ENCODE peak calls at places on chromosomes 13 and 19, in seven cellular contexts. One of them, this sample, is unnamed.

GRCh38 chr13:41751277-41751676 is 209.6 kb downstream of the VWA8 start:
- DNase-seq in B cell: no peak
- DNase-seq in AG20443: peak; percentile 68
- DNase-seq in GF-D8: no peak
- DNase-seq in NCI-H2029 treated with DMSO at 0.1 percent for 48 hours: no peak
- DNase-seq in GM18507: no peak
- DNase-seq in stimulated activated CD4-positive, alpha-beta T cell treated with anti-CD3 and anti-CD28 coated beads, Interleukin-12 subunit alpha, Interleukin-12 subunit beta, amount 100 ng/mL, for 24 hours: no peak
- DNase-seq in this sample: no peak

GRCh38 chr19:4524808-4525562 is 6.7 kb upstream of the PLIN4 start:
- DNase-seq in GF-D8: no peak
- DNase-seq in AG20443: peak; percentile 72
- DNase-seq in GM18507: peak; percentile 36
- DNase-seq in B cell: peak; percentile 59
- DNase-seq in stimulated activated CD4-positive, alpha-beta T cell treated with anti-CD3 and anti-CD28 coated beads, Interleukin-12 subunit alpha, Interleukin-12 subunit beta, amount 100 ng/mL, for 24 hours: peak; percentile 41
- DNase-seq in NCI-H2029 treated with DMSO at 0.1 percent for 48 hours: no peak
- DNase-seq in this sample: peak; percentile 11

GRCh38 chr13:111658150-111659100 is 338.0 kb downstream of the TEX29 start:
- DNase-seq in GF-D8: peak; percentile 13
- DNase-seq in B cell: no peak
- DNase-seq in AG20443: no peak
- DNase-seq in stimulated activated CD4-positive, alpha-beta T cell treated with anti-CD3 and anti-CD28 coated beads, Interleukin-12 subunit alpha, Interleukin-12 subunit beta, amount 100 ng/mL, for 24 hours: no peak
- DNase-seq in GM18507: no peak
- DNase-seq in NCI-H2029 treated with DMSO at 0.1 percent for 48 hours: peak; percentile 81
- DNase-seq in this sample: no peak

GRCh38 chr19:36528921-36529518 is 949 bp upstream of the ZNF260 start:
- DNase-seq in GF-D8: no peak
- DNase-seq in GM18507: no peak
- DNase-seq in NCI-H2029 treated with DMSO at 0.1 percent for 48 hours: no peak
- DNase-seq in AG20443: peak; percentile 22
- DNase-seq in B cell: peak; percentile 39
- DNase-seq in stimulated activated CD4-positive, alpha-beta T cell treated with anti-CD3 and anti-CD28 coated beads, Interleukin-12 subunit alpha, Interleukin-12 subunit beta, amount 100 ng/mL, for 24 hours: peak; percentile 0
- DNase-seq in this sample: no peak

GRCh38 chr13:44971656-44972595 is 17.3 kb downstream of the NUFIP1 start:
- DNase-seq in NCI-H2029 treated with DMSO at 0.1 percent for 48 hours: no peak
- DNase-seq in AG20443: no peak
- DNase-seq in stimulated activated CD4-positive, alpha-beta T cell treated with anti-CD3 and anti-CD28 coated beads, Interleukin-12 subunit alpha, Interleukin-12 subunit beta, amount 100 ng/mL, for 24 hours: no peak
- DNase-seq in GF-D8: no peak
- DNase-seq in B cell: no peak
- DNase-seq in GM18507: no peak
- DNase-seq in this sample: no peak

GRCh38 chr13:85093808-85094207 is 705.4 kb downstream of the SLITRK6 start:
- DNase-seq in B cell: no peak
- DNase-seq in stimulated activated CD4-positive, alpha-beta T cell treated with anti-CD3 and anti-CD28 coated beads, Interleukin-12 subunit alpha, Interleukin-12 subunit beta, amount 100 ng/mL, for 24 hours: no peak
- DNase-seq in GF-D8: no peak
- DNase-seq in NCI-H2029 treated with DMSO at 0.1 percent for 48 hours: no peak
- DNase-seq in AG20443: peak; percentile 5
- DNase-seq in GM18507: no peak
- DNase-seq in this sample: no peak

GRCh38 chr19:3320354-3320670 is 46.1 kb upstream of the NFIC start:
- DNase-seq in AG20443: no peak
- DNase-seq in B cell: no peak
- DNase-seq in stimulated activated CD4-positive, alpha-beta T cell treated with anti-CD3 and anti-CD28 coated beads, Interleukin-12 subunit alpha, Interleukin-12 subunit beta, amount 100 ng/mL, for 24 hours: no peak
- DNase-seq in GM18507: no peak
- DNase-seq in GF-D8: no peak
- DNase-seq in NCI-H2029 treated with DMSO at 0.1 percent for 48 hours: no peak
- DNase-seq in this sample: no peak

GRCh38 chr13:85313761-85314503 is 485.3 kb downstream of the SLITRK6 start:
- DNase-seq in GF-D8: no peak
- DNase-seq in B cell: no peak
- DNase-seq in stimulated activated CD4-positive, alpha-beta T cell treated with anti-CD3 and anti-CD28 coated beads, Interleukin-12 subunit alpha, Interleukin-12 subunit beta, amount 100 ng/mL, for 24 hours: no peak
- DNase-seq in NCI-H2029 treated with DMSO at 0.1 percent for 48 hours: no peak
- DNase-seq in AG20443: peak; percentile 39
- DNase-seq in GM18507: no peak
- DNase-seq in this sample: no peak

GRCh38 chr13:106432636-106433035 is 102.8 kb downstream of the EFNB2 start:
- DNase-seq in B cell: no peak
- DNase-seq in GM18507: no peak
- DNase-seq in stimulated activated CD4-positive, alpha-beta T cell treated with anti-CD3 and anti-CD28 coated beads, Interleukin-12 subunit alpha, Interleukin-12 subunit beta, amount 100 ng/mL, for 24 hours: no peak
- DNase-seq in AG20443: peak; percentile 24
- DNase-seq in NCI-H2029 treated with DMSO at 0.1 percent for 48 hours: no peak
- DNase-seq in GF-D8: no peak
- DNase-seq in this sample: no peak

GRCh38 chr13:46687810-46688209 is 109.2 kb downstream of the ESD start:
- DNase-seq in AG20443: no peak
- DNase-seq in NCI-H2029 treated with DMSO at 0.1 percent for 48 hours: no peak
- DNase-seq in GF-D8: no peak
- DNase-seq in stimulated activated CD4-positive, alpha-beta T cell treated with anti-CD3 and anti-CD28 coated beads, Interleukin-12 subunit alpha, Interleukin-12 subunit beta, amount 100 ng/mL, for 24 hours: no peak
- DNase-seq in B cell: no peak
- DNase-seq in GM18507: no peak
- DNase-seq in this sample: no peak

GRCh38 chr13:113854238-113855011 is 9.5 kb downstream of the GAS6 start:
- DNase-seq in GM18507: no peak
- DNase-seq in stimulated activated CD4-positive, alpha-beta T cell treated with anti-CD3 and anti-CD28 coated beads, Interleukin-12 subunit alpha, Interleukin-12 subunit beta, amount 100 ng/mL, for 24 hours: no peak
- DNase-seq in AG20443: peak; percentile 69
- DNase-seq in NCI-H2029 treated with DMSO at 0.1 percent for 48 hours: no peak
- DNase-seq in GF-D8: peak; percentile 42
- DNase-seq in B cell: no peak
- DNase-seq in this sample: peak; percentile 58

GRCh38 chr19:46967578-46968018 is 52.0 kb upstream of the NPAS1 start:
- DNase-seq in stimulated activated CD4-positive, alpha-beta T cell treated with anti-CD3 and anti-CD28 coated beads, Interleukin-12 subunit alpha, Interleukin-12 subunit beta, amount 100 ng/mL, for 24 hours: no peak
- DNase-seq in B cell: no peak
- DNase-seq in NCI-H2029 treated with DMSO at 0.1 percent for 48 hours: no peak
- DNase-seq in AG20443: peak; percentile 63
- DNase-seq in GM18507: no peak
- DNase-seq in GF-D8: no peak
- DNase-seq in this sample: no peak

GRCh38 chr13:111516712-111517640 is 196.5 kb downstream of the TEX29 start:
- DNase-seq in stimulated activated CD4-positive, alpha-beta T cell treated with anti-CD3 and anti-CD28 coated beads, Interleukin-12 subunit alpha, Interleukin-12 subunit beta, amount 100 ng/mL, for 24 hours: no peak
- DNase-seq in GF-D8: no peak
- DNase-seq in GM18507: no peak
- DNase-seq in NCI-H2029 treated with DMSO at 0.1 percent for 48 hours: peak; percentile 64
- DNase-seq in AG20443: peak; percentile 25
- DNase-seq in B cell: no peak
- DNase-seq in this sample: no peak

GRCh38 chr19:12733369-12733896 is 1.1 kb downstream of the TRIR start:
- DNase-seq in stimulated activated CD4-positive, alpha-beta T cell treated with anti-CD3 and anti-CD28 coated beads, Interleukin-12 subunit alpha, Interleukin-12 subunit beta, amount 100 ng/mL, for 24 hours: no peak
- DNase-seq in GF-D8: peak; percentile 50
- DNase-seq in B cell: peak; percentile 59
- DNase-seq in NCI-H2029 treated with DMSO at 0.1 percent for 48 hours: no peak
- DNase-seq in AG20443: peak; percentile 57
- DNase-seq in GM18507: no peak
- DNase-seq in this sample: no peak

GRCh38 chr19:10510301-10510802 is 6.9 kb downstream of the S1PR5 start:
- DNase-seq in GM18507: no peak
- DNase-seq in B cell: peak; percentile 65
- DNase-seq in NCI-H2029 treated with DMSO at 0.1 percent for 48 hours: no peak
- DNase-seq in stimulated activated CD4-positive, alpha-beta T cell treated with anti-CD3 and anti-CD28 coated beads, Interleukin-12 subunit alpha, Interleukin-12 subunit beta, amount 100 ng/mL, for 24 hours: no peak
- DNase-seq in GF-D8: no peak
- DNase-seq in AG20443: peak; percentile 42
- DNase-seq in this sample: no peak

GRCh38 chr19:5703819-5704818 is 14.0 kb downstream of the RPL36 start:
- DNase-seq in stimulated activated CD4-positive, alpha-beta T cell treated with anti-CD3 and anti-CD28 coated beads, Interleukin-12 subunit alpha, Interleukin-12 subunit beta, amount 100 ng/mL, for 24 hours: no peak
- DNase-seq in NCI-H2029 treated with DMSO at 0.1 percent for 48 hours: no peak
- DNase-seq in AG20443: no peak
- DNase-seq in GM18507: no peak
- DNase-seq in B cell: no peak
- DNase-seq in GF-D8: no peak
- DNase-seq in this sample: no peak

GRCh38 chr13:30395192-30396158 is 26.8 kb upstream of the UBE2L5 start:
- DNase-seq in GM18507: peak; percentile 58
- DNase-seq in B cell: peak; percentile 87
- DNase-seq in NCI-H2029 treated with DMSO at 0.1 percent for 48 hours: peak; percentile 36
- DNase-seq in AG20443: peak; percentile 84
- DNase-seq in GF-D8: peak; percentile 91
- DNase-seq in stimulated activated CD4-positive, alpha-beta T cell treated with anti-CD3 and anti-CD28 coated beads, Interleukin-12 subunit alpha, Interleukin-12 subunit beta, amount 100 ng/mL, for 24 hours: no peak
- DNase-seq in this sample: peak; percentile 82

GRCh38 chr19:4861147-4861546 is 6.3 kb downstream of the PLIN3 start:
- DNase-seq in GM18507: no peak
- DNase-seq in AG20443: no peak
- DNase-seq in GF-D8: no peak
- DNase-seq in NCI-H2029 treated with DMSO at 0.1 percent for 48 hours: no peak
- DNase-seq in B cell: no peak
- DNase-seq in stimulated activated CD4-positive, alpha-beta T cell treated with anti-CD3 and anti-CD28 coated beads, Interleukin-12 subunit alpha, Interleukin-12 subunit beta, amount 100 ng/mL, for 24 hours: no peak
- DNase-seq in this sample: no peak

GRCh38 chr13:79194727-79195126 is 211.3 kb downstream of the RBM26 start:
- DNase-seq in B cell: no peak
- DNase-seq in GF-D8: no peak
- DNase-seq in NCI-H2029 treated with DMSO at 0.1 percent for 48 hours: no peak
- DNase-seq in AG20443: no peak
- DNase-seq in GM18507: no peak
- DNase-seq in stimulated activated CD4-positive, alpha-beta T cell treated with anti-CD3 and anti-CD28 coated beads, Interleukin-12 subunit alpha, Interleukin-12 subunit beta, amount 100 ng/mL, for 24 hours: no peak
- DNase-seq in this sample: no peak

GRCh38 chr19:13817615-13818371 is 22.6 kb downstream of the ZSWIM4 start:
- DNase-seq in GF-D8: no peak
- DNase-seq in GM18507: no peak
- DNase-seq in AG20443: no peak
- DNase-seq in B cell: no peak
- DNase-seq in NCI-H2029 treated with DMSO at 0.1 percent for 48 hours: peak; percentile 93
- DNase-seq in stimulated activated CD4-positive, alpha-beta T cell treated with anti-CD3 and anti-CD28 coated beads, Interleukin-12 subunit alpha, Interleukin-12 subunit beta, amount 100 ng/mL, for 24 hours: no peak
- DNase-seq in this sample: no peak

GRCh38 chr13:101346942-101347728 is 69.2 kb downstream of the NALCN start:
- DNase-seq in AG20443: peak; percentile 10
- DNase-seq in GF-D8: no peak
- DNase-seq in B cell: no peak
- DNase-seq in GM18507: no peak
- DNase-seq in stimulated activated CD4-positive, alpha-beta T cell treated with anti-CD3 and anti-CD28 coated beads, Interleukin-12 subunit alpha, Interleukin-12 subunit beta, amount 100 ng/mL, for 24 hours: no peak
- DNase-seq in NCI-H2029 treated with DMSO at 0.1 percent for 48 hours: no peak
- DNase-seq in this sample: no peak

GRCh38 chr19:50998061-50998460 is 3.3 kb downstream of the KLK8 start:
- DNase-seq in NCI-H2029 treated with DMSO at 0.1 percent for 48 hours: no peak
- DNase-seq in GM18507: no peak
- DNase-seq in stimulated activated CD4-positive, alpha-beta T cell treated with anti-CD3 and anti-CD28 coated beads, Interleukin-12 subunit alpha, Interleukin-12 subunit beta, amount 100 ng/mL, for 24 hours: no peak
- DNase-seq in B cell: no peak
- DNase-seq in GF-D8: no peak
- DNase-seq in AG20443: no peak
- DNase-seq in this sample: no peak

GRCh38 chr19:13463296-13463695 is 43.0 kb downstream of the CACNA1A start:
- DNase-seq in GF-D8: no peak
- DNase-seq in stimulated activated CD4-positive, alpha-beta T cell treated with anti-CD3 and anti-CD28 coated beads, Interleukin-12 subunit alpha, Interleukin-12 subunit beta, amount 100 ng/mL, for 24 hours: no peak
- DNase-seq in GM18507: peak; percentile 18
- DNase-seq in NCI-H2029 treated with DMSO at 0.1 percent for 48 hours: no peak
- DNase-seq in AG20443: peak; percentile 65
- DNase-seq in B cell: no peak
- DNase-seq in this sample: no peak

GRCh38 chr19:5787554-5788182 is 3.1 kb upstream of the PRR22 start:
- DNase-seq in stimulated activated CD4-positive, alpha-beta T cell treated with anti-CD3 and anti-CD28 coated beads, Interleukin-12 subunit alpha, Interleukin-12 subunit beta, amount 100 ng/mL, for 24 hours: no peak
- DNase-seq in AG20443: no peak
- DNase-seq in NCI-H2029 treated with DMSO at 0.1 percent for 48 hours: no peak
- DNase-seq in GM18507: no peak
- DNase-seq in GF-D8: no peak
- DNase-seq in B cell: no peak
- DNase-seq in this sample: no peak

GRCh38 chr13:46983881-46984280 is 87.0 kb upstream of the HTR2A start:
- DNase-seq in NCI-H2029 treated with DMSO at 0.1 percent for 48 hours: no peak
- DNase-seq in B cell: peak; percentile 61
- DNase-seq in stimulated activated CD4-positive, alpha-beta T cell treated with anti-CD3 and anti-CD28 coated beads, Interleukin-12 subunit alpha, Interleukin-12 subunit beta, amount 100 ng/mL, for 24 hours: no peak
- DNase-seq in GM18507: peak; percentile 26
- DNase-seq in AG20443: no peak
- DNase-seq in GF-D8: no peak
- DNase-seq in this sample: no peak

GRCh38 chr13:70183041-70183440 is 74.8 kb upstream of the KLHL1 start:
- DNase-seq in AG20443: no peak
- DNase-seq in GF-D8: no peak
- DNase-seq in B cell: no peak
- DNase-seq in GM18507: no peak
- DNase-seq in stimulated activated CD4-positive, alpha-beta T cell treated with anti-CD3 and anti-CD28 coated beads, Interleukin-12 subunit alpha, Interleukin-12 subunit beta, amount 100 ng/mL, for 24 hours: no peak
- DNase-seq in NCI-H2029 treated with DMSO at 0.1 percent for 48 hours: no peak
- DNase-seq in this sample: no peak

GRCh38 chr19:52270266-52270885 is 989 bp downstream of the ZNF766 start:
- DNase-seq in GM18507: no peak
- DNase-seq in NCI-H2029 treated with DMSO at 0.1 percent for 48 hours: no peak
- DNase-seq in B cell: no peak
- DNase-seq in stimulated activated CD4-positive, alpha-beta T cell treated with anti-CD3 and anti-CD28 coated beads, Interleukin-12 subunit alpha, Interleukin-12 subunit beta, amount 100 ng/mL, for 24 hours: no peak
- DNase-seq in AG20443: peak; percentile 59
- DNase-seq in GF-D8: peak; percentile 8
- DNase-seq in this sample: no peak

GRCh38 chr13:19329365-19329764 is 147.7 kb upstream of the TUBA3C start:
- DNase-seq in GF-D8: no peak
- DNase-seq in stimulated activated CD4-positive, alpha-beta T cell treated with anti-CD3 and anti-CD28 coated beads, Interleukin-12 subunit alpha, Interleukin-12 subunit beta, amount 100 ng/mL, for 24 hours: no peak
- DNase-seq in NCI-H2029 treated with DMSO at 0.1 percent for 48 hours: no peak
- DNase-seq in GM18507: no peak
- DNase-seq in AG20443: no peak
- DNase-seq in B cell: no peak
- DNase-seq in this sample: no peak

GRCh38 chr13:76820759-76821158 is 65.4 kb downstream of the KCTD12 start:
- DNase-seq in GF-D8: no peak
- DNase-seq in GM18507: no peak
- DNase-seq in NCI-H2029 treated with DMSO at 0.1 percent for 48 hours: no peak
- DNase-seq in stimulated activated CD4-positive, alpha-beta T cell treated with anti-CD3 and anti-CD28 coated beads, Interleukin-12 subunit alpha, Interleukin-12 subunit beta, amount 100 ng/mL, for 24 hours: no peak
- DNase-seq in B cell: no peak
- DNase-seq in AG20443: peak; percentile 85
- DNase-seq in this sample: no peak

GRCh38 chr19:16394681-16395375 is 70.2 kb downstream of the KLF2 start:
- DNase-seq in GM18507: no peak
- DNase-seq in NCI-H2029 treated with DMSO at 0.1 percent for 48 hours: no peak
- DNase-seq in stimulated activated CD4-positive, alpha-beta T cell treated with anti-CD3 and anti-CD28 coated beads, Interleukin-12 subunit alpha, Interleukin-12 subunit beta, amount 100 ng/mL, for 24 hours: no peak
- DNase-seq in B cell: no peak
- DNase-seq in GF-D8: no peak
- DNase-seq in AG20443: no peak
- DNase-seq in this sample: no peak

This sample was measured in C1 segment of cervical spinal cord.